ENCODE peak calls at places on chromosomes 5 and 9, in four cellular contexts. G, K, Z and D are unnamed samples. For H3K4me1, the result is how much of the 10 kb centered on the place peaks cover.

GRCh38 chr9:135213566-135213965 is 126.1 kb downstream of the OLFM1 start:
- DNase-seq in G (no peak), K (no peak), Z (no peak), D (peak)

GRCh38 chr5:157116483-157116954 is 7.7 kb upstream of the HAVCR2 start:
- DNase-seq in G (no peak), K (no peak), Z (no peak), D (no peak)

GRCh38 chr5:152907488-152908245 is 502.6 kb upstream of the NMUR2 start:
- DNase-seq in G (no peak), K (no peak), Z (no peak), D (no peak)

GRCh38 chr9:89410709-89411111 is 87.2 kb downstream of the SEMA4D start:
- DNase-seq in G (no peak), K (no peak), Z (no peak), D (no peak)

GRCh38 chr5:82018462-82018861 is 46.6 kb downstream of the ATG10 start:
- DNase-seq in G (no peak), K (no peak), Z (peak), D (no peak)

GRCh38 chr5:40904205-40904993 is 4.9 kb upstream of the C7 start:
- DNase-seq in G (peak), K (peak), Z (peak), D (no peak)

GRCh38 chr9:114558027-114558675 is 29.4 kb upstream of the ATP6V1G1 start:
- DNase-seq in G (no peak), K (no peak), Z (peak), D (no peak)

GRCh38 chr5:147509710-147510651 is at the start of gene DPYSL3:
- DNase-seq in G (peak), K (peak), Z (peak), D (peak)

GRCh38 chr5:40680741-40681350 is 1.1 kb downstream of the PTGER4 start:
- DNase-seq in G (peak), K (peak), Z (peak), D (peak)

GRCh38 chr5:6576861-6577501 is 55.9 kb downstream of the NSUN2 start:
- DNase-seq in G (no peak), K (peak), Z (peak), D (no peak)

GRCh38 chr5:60687927-60688720 is 11.8 kb downstream of the DEPDC1B start:
- DNase-seq in G (no peak), K (peak), Z (peak), D (no peak)

GRCh38 chr5:5221731-5222130 is 81.6 kb downstream of the ADAMTS16 start:
- DNase-seq in G (no peak), K (peak), Z (no peak), D (no peak)

GRCh38 chr9:136840877-136841645 is 1.2 kb upstream of the AJM1 start:
- DNase-seq in G (no peak), K (peak), Z (peak), D (peak)

GRCh38 chr5:179832039-179832745 is 11.5 kb downstream of the SQSTM1 start:
- DNase-seq in G (no peak), K (no peak), Z (no peak), D (peak)
- TF ChIP-seq CTCF in G (no peak), K (no peak), Z (no peak), D (peak)

GRCh38 chr5:132504746-132505145 is 14.2 kb upstream of the IRF1 start:
- DNase-seq in G (no peak), K (no peak), Z (no peak), D (no peak)
- H3K4me1 ChIP-seq in G (under half), K (under half), Z (under half), D (under half)

GRCh38 chr5:179287071-179287470 is 58.2 kb downstream of the ADAMTS2 start:
- DNase-seq in G (no peak), K (no peak), Z (no peak), D (no peak)

GRCh38 chr5:179287631-179288030 is 57.6 kb downstream of the ADAMTS2 start:
- DNase-seq in G (no peak), K (no peak), Z (no peak), D (peak)

GRCh38 chr5:179289756-179290385 is 55.4 kb downstream of the ADAMTS2 start:
- DNase-seq in G (no peak), K (no peak), Z (no peak), D (no peak)

GRCh38 chr5:179288809-179289185 is 56.5 kb downstream of the ADAMTS2 start:
- DNase-seq in G (no peak), K (no peak), Z (no peak), D (no peak)

GRCh38 chr5:179288101-179288808 is 57.0 kb downstream of the ADAMTS2 start:
- DNase-seq in G (no peak), K (no peak), Z (no peak), D (peak)
- H3K27ac ChIP-seq in G (peak), K (no peak), Z (no peak), D (no peak)

GRCh38 chr9:36597412-36598178 is 24.9 kb downstream of the MELK start:
- DNase-seq in G (no peak), K (peak), Z (peak), D (no peak)
- TF ChIP-seq CTCF in G (no peak), K (peak), Z (peak), D (peak)

GRCh38 chr9:124297915-124298645 is 40.3 kb downstream of the NEK6 start:
- DNase-seq in G (no peak), K (no peak), Z (no peak), D (no peak)
- H3K4me1 ChIP-seq in G (under half), K (under half), Z (under half), D (under half)

DNA sequence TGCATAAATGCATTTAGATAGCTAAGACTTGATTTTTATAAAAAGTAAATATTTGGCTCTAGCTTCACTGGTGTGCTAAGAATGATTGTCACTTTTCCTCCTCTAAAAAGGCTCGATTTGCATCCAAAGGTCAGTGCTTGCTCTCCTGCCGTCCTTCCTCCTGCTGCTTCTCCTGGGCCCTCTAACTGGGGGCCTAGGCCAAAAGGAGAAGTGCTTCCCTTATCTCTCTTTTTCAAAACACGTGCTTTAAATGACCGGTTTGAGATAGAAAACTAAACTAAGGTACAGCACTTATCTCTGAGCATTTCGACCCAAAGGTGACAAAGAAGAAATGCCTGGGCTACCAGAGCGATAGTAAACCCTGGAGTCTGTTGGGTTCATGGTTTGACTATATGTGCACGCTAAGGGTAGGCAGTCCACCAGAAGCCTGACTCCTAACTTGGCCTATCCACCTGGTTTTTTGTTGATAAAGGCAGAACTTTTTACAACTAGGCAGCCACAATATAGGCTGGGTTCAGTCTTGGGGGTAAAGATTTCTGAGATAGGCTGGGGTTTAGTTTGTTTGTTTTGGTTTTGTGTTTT is 3.9 kb downstream of the NR2F1-AS1 start:
- DNase-seq in G (no peak), K (no peak), Z (peak), D (no peak)
- H3K27ac ChIP-seq in G (peak), K (no peak), Z (no peak), D (no peak)

DNA sequence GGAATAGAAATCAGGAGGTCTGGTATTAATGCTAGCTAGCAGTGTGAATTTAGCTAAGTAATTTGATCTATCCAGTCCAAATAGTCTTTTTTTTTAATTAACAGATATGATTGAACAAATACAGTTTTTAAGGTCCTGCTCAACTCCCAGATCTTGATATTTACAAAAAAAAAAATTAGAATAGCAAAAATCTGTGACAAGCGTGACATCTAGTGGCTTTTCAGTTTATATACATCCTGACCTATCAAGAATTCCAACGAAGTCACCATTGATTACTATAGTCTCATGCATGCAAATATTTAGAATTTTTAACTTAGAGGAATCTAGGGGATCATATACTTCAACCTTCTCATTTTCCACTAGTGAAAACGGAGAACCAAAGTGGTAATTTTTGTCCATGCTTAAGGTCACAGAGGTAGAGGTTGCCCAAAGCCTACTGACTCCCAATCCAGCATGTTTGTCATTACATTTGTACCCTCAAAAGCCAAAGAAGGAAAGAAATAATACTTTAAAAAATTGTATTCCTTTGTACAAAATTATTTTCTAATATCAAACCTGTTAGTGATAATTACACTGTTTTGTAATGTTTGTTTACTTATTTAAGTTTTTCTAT is 17.6 kb upstream of the TARS1 start:
- DNase-seq in G (no peak), K (peak), Z (no peak), D (no peak)
- TF ChIP-seq CTCF in G (peak), K (peak), Z (peak), D (peak)